ENCODE peak calls at places on chromosomes 2 and 18, in six cellular contexts. G is tibial nerve, B is GM13976, M is psoas muscle, F is neural progenitor cell, X is upper lobe of right lung. E is an unnamed sample.

GRCh38 chr2:172943563-172943962 is 132.1 kb upstream of the MAP3K20 start:
- DNase-seq in G (no peak), B (no peak), M (no peak), F (no peak), X (no peak), E (peak; percentile 29)

GRCh38 chr18:13615432-13615861 is 110.9 kb downstream of the FAM210A start:
- DNase-seq in G (no peak), B (peak; percentile 49), M (no peak), F (no peak), X (no peak), E (peak; percentile 62)

GRCh38 chr2:6982934-6983589 is 65.8 kb downstream of the RNF144A start:
- DNase-seq in G (no peak), B (no peak), M (no peak), F (no peak), X (no peak), E (no peak)

GRCh38 chr2:216698895-216699294 is 3.5 kb upstream of the IGFBP5 start:
- DNase-seq in G (no peak), B (peak; percentile 58), M (no peak), F (peak; percentile 82), X (no peak), E (peak; percentile 21)

GRCh38 chr2:149595069-149595963 is 7.7 kb upstream of the MMADHC start:
- DNase-seq in G (no peak), B (no peak), M (no peak), F (no peak), X (no peak), E (no peak)

GRCh38 chr2:47070155-47070919 is 84.8 kb downstream of the STPG4 start:
- DNase-seq in G (no peak), B (no peak), M (no peak), F (no peak), X (no peak), E (no peak)

GRCh38 chr2:219506802-219507554 is 7.3 kb upstream of the ASIC4 start:
- DNase-seq in G (no peak), B (no peak), M (no peak), F (peak; percentile 41), X (no peak), E (no peak)

GRCh38 chr18:42532119-42532518 is 577.1 kb downstream of the PIK3C3 start:
- DNase-seq in G (no peak), B (no peak), M (no peak), F (no peak), X (no peak), E (no peak)

GRCh38 chr2:238138331-238139102 is at the start of gene KLHL30:
- DNase-seq in G (no peak), B (no peak), M (peak; percentile 82), F (no peak), X (no peak), E (no peak)

DNA sequence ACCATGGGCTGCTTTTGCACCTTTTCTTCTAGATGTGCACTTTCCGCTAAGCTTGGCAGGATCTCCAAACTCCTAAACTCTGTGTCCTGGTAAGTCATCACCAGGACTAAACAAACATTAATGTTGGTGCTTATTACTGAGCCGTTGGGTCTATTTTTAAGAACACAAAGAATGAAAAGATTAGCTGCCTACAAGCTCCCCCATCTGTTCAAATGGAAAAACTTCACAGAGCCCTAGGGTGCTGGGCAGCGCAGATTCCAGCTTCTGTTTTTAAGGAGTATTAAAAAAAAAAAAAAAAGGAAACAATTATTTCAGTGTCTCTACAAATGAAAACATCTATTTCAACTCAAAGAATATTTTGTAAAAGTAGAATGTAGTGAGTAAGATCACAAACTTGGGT is 97.8 kb upstream of the AQP4 start:
- DNase-seq in G (no peak), B (no peak), M (no peak), F (no peak), X (no peak), E (no peak)
- TF ChIP-seq CTCF in G (no peak), B (no peak), M (peak; percentile 24), F (peak; percentile 47), X (peak; percentile 49), E (no peak)

GRCh38 chr2:67476808-67477790 is 80.0 kb downstream of the ETAA1 start:
- DNase-seq in G (no peak), B (peak; percentile 10), M (no peak), F (peak; percentile 19), X (no peak), E (peak; percentile 1)
- TF ChIP-seq CTCF in G (no peak), B (peak; percentile 17), M (peak; percentile 50), F (peak; percentile 54), X (peak; percentile 43), E (no peak)

DNA sequence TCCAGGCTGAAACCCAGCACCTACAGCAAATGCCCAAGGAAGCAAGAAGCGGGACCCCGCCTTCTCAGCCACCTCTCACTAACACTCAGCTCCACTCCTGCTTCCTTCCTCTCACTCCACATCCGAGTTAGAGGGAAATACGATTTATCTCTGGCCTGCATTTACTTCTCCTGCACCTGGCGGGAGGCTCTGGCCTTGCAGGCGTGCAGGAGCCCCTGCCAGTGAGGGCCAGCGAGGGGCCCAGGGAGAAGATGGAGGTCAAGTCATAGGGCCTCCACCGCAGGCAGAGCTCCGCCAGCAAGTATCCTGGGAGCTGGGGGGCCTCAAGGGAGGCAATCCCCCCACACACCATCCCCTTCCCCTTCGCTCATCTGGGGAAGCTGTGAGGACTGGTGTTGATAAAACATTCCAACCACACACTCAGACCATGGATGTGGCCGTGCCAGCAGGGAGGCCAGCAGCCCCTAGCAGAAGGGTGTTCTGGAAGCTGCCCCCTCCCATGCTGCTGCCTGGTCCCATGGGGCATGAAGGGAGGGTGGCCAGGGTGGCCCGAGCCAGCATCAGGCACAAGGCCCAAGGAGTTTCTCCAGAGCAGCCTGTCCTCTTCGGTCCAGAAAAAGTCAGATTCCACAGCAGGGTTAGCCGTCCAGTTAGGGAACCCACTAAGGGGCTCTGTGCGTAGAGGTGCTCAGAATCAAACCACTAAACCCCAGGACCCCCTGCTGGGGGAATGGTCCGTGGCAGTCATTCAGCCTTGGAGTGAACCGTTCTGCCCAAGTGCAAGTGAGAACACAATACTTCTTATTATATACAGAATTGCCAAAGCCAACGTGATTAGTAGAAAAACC is 91.2 kb downstream of the HDAC4 start:
- DNase-seq in G (no peak), B (no peak), M (no peak), F (no peak), X (peak; percentile 53), E (no peak)
- TF ChIP-seq CTCF in G (no peak), B (no peak), M (no peak), F (no peak), X (no peak), E (no peak)

GRCh38 chr2:62789918-62790317 is 84.4 kb downstream of the EHBP1 start:
- DNase-seq in G (no peak), B (no peak), M (no peak), F (no peak), X (no peak), E (no peak)

GRCh38 chr2:62789518-62789917 is 84.0 kb downstream of the EHBP1 start:
- DNase-seq in G (no peak), B (no peak), M (no peak), F (no peak), X (no peak), E (no peak)

GRCh38 chr2:62785810-62786593 is 80.5 kb downstream of the EHBP1 start:
- DNase-seq in G (no peak), B (no peak), M (no peak), F (no peak), X (no peak), E (no peak)

GRCh38 chr2:62785216-62785615 is 79.7 kb downstream of the EHBP1 start:
- DNase-seq in G (no peak), B (no peak), M (no peak), F (no peak), X (no peak), E (no peak)

GRCh38 chr2:62787381-62787780 is 81.9 kb downstream of the EHBP1 start:
- DNase-seq in G (no peak), B (peak; percentile 40), M (no peak), F (peak; percentile 42), X (no peak), E (no peak)
- TF ChIP-seq CTCF in G (no peak), B (peak; percentile 24), M (peak; percentile 27), F (peak; percentile 53), X (peak; percentile 38), E (no peak)

DNA sequence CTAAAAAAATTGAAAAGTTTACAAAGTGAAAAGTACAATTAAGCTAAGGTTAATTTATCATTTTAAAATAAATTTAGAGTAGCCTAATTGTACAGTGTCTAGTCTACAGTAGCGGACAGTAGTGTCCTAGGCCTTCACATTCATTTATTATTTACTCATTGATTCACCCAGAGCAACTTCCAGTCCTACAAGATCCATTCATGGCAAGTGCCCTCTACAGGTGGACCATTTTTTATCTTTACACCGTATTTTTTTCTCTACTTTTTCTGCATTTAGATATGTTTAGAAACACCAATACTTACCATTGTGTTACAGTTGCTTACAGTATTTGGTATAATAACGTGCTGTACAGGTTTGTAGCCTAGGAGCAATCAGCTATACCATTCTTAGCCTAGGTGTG is 84.1 kb downstream of the TSN start:
- DNase-seq in G (no peak), B (no peak), M (no peak), F (no peak), X (no peak), E (no peak)
- TF ChIP-seq CTCF in G (no peak), B (no peak), M (no peak), F (peak; percentile 5), X (no peak), E (no peak)

GRCh38 chr2:208265807-208266640 is at the start of gene PIKFYVE:
- DNase-seq in G (peak; percentile 89), B (peak; percentile 96), M (peak; percentile 95), F (peak; percentile 98), X (peak; percentile 97), E (peak; percentile 95)
- TF ChIP-seq CTCF in G (peak; percentile 21), B (no peak), M (no peak), F (no peak), X (no peak), E (no peak)

E was measured in activated CD8-positive, alpha-beta T cell treated with anti-CD3 and anti-CD28 coated beads for 36 hours.